ENCODE peak calls at places on chromosomes 6 and 20, in ten cellular contexts. T, O, R, S, W, G, E, U, N and D are unnamed samples.

GRCh38 chr20:8389381-8390368 is 257.6 kb downstream of the PLCB1 start:
- DNase-seq in E (no peak), S (peak; percentile 74), U (no peak), T (peak; percentile 59), G (peak; percentile 42), R (peak; percentile 48), W (peak; percentile 7), O (peak; percentile 72), N (peak; percentile 71), D (no peak)

GRCh38 chr6:62652692-62653328 is 366.8 kb upstream of the KHDRBS2 start:
- DNase-seq in U (no peak), R (peak; percentile 35), W (peak; percentile 16), N (peak; percentile 14), E (no peak), T (peak; percentile 12), O (peak; percentile 36), S (peak; percentile 16), G (peak; percentile 16), D (no peak)

GRCh38 chr6:13762648-13763441 is 51.2 kb upstream of the RANBP9 start:
- DNase-seq in S (peak; percentile 90), G (peak; percentile 94), O (peak; percentile 88), R (peak; percentile 96), N (peak; percentile 93), W (peak; percentile 96), E (peak; percentile 35), U (no peak), T (peak; percentile 90), D (no peak)

GRCh38 chr6:145866449-145867401 is 52.1 kb upstream of the FBXO30 start:
- DNase-seq in W (no peak), T (no peak), U (no peak), E (no peak), G (no peak), S (no peak), N (no peak), R (no peak), O (no peak), D (no peak)

GRCh38 chr6:99151634-99152344 is 197.7 kb downstream of the FAXC start:
- DNase-seq in E (no peak), W (peak; percentile 33), R (peak; percentile 65), G (peak; percentile 23), O (peak; percentile 33), N (peak; percentile 13), S (peak; percentile 8), U (peak; percentile 79), T (peak; percentile 28), D (no peak)

GRCh38 chr6:66435321-66435720 is 728.3 kb upstream of the EYS start:
- DNase-seq in U (no peak), O (peak; percentile 33), R (peak; percentile 14), S (no peak), E (no peak), W (peak; percentile 30), N (no peak), T (no peak), G (no peak), D (no peak)

GRCh38 chr6:87784690-87785089 is 82.7 kb upstream of the AKIRIN2 start:
- DNase-seq in E (no peak), O (no peak), T (no peak), W (no peak), N (no peak), U (no peak), S (no peak), R (no peak), G (no peak), D (no peak)

GRCh38 chr6:46491201-46491788 is at the start of gene RCAN2:
- DNase-seq in G (peak; percentile 25), S (peak; percentile 7), U (peak; percentile 86), N (peak; percentile 26), O (peak; percentile 46), E (peak; percentile 48), R (peak; percentile 50), T (peak; percentile 8), W (peak; percentile 11), D (no peak)

GRCh38 chr6:11042025-11042749 is 1.9 kb downstream of the ELOVL2 start:
- DNase-seq in O (no peak), U (no peak), G (no peak), E (no peak), T (no peak), N (no peak), W (no peak), S (no peak), R (no peak), D (no peak)

GRCh38 chr6:11042750-11043551 is 1.2 kb downstream of the ELOVL2 start:
- DNase-seq in R (peak; percentile 6), W (peak; percentile 15), O (no peak), U (no peak), S (peak; percentile 41), N (peak; percentile 29), T (peak; percentile 44), G (peak; percentile 33), E (no peak), D (no peak)

GRCh38 chr6:11043552-11043960 is 549 bp downstream of the ELOVL2 start:
- DNase-seq in W (no peak), G (no peak), S (no peak), E (no peak), U (peak; percentile 39), N (no peak), R (no peak), O (no peak), T (no peak), D (no peak)

GRCh38 chr6:11043961-11044711 is at the start of gene ELOVL2:
- DNase-seq in E (no peak), O (peak; percentile 13), U (peak; percentile 83), W (no peak), G (peak; percentile 54), R (peak; percentile 48), S (peak; percentile 62), N (peak; percentile 24), T (peak; percentile 61), D (no peak)

DNA sequence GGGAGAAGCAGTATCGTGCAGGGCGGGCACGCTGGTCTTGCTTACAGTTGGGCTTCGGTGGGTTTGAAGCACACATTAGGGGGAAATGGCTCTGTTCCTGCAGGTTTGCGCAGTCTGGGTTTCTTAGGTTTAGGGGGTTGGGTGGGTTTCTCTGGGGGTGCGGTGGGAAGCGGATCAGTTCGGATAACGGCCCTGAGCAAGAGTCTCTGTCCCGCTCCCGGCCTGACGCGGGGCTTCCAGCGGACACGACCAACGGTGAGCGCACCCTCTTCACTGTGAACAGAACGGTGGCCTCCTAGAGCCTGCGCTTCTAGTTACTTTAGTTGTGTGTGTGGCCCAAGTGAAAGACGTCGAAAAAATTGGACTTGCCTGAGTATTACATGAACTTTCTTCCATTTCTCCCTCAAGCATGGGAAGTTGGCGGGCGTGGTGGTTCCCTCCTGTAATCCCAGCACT is 635 bp upstream of the ELOVL2 start:
- DNase-seq in E (no peak), R (no peak), S (no peak), O (no peak), U (no peak), T (no peak), W (no peak), G (no peak), N (no peak), D (no peak)
- TF ChIP-seq CTCF in E (no peak), R (no peak), S (no peak), O (no peak), U (peak; percentile 5), T (no peak), W (no peak), G (no peak), N (no peak), D (no peak)

GRCh38 chr20:4227085-4227821 is 211.9 kb upstream of the RNF24 start:
- DNase-seq in O (peak; percentile 84), E (no peak), N (peak; percentile 47), G (peak; percentile 76), W (peak; percentile 25), U (no peak), R (peak; percentile 53), T (peak; percentile 73), S (peak; percentile 70), D (no peak)
- TF ChIP-seq CTCF in O (peak; percentile 68), E (no peak), N (peak; percentile 57), G (peak; percentile 54), W (peak; percentile 57), U (peak; percentile 35), R (peak; percentile 35), T (peak; percentile 62), S (peak; percentile 58), D (no peak)

GRCh38 chr6:107077710-107078109 is 37.6 kb downstream of the BEND3 start:
- DNase-seq in R (no peak), O (no peak), U (no peak), W (no peak), G (no peak), S (no peak), N (no peak), E (no peak), T (no peak), D (no peak)

GRCh38 chr6:107079429-107079828 is 35.9 kb downstream of the BEND3 start:
- DNase-seq in T (no peak), G (no peak), U (no peak), W (no peak), N (no peak), E (no peak), O (no peak), S (no peak), R (no peak), D (no peak)

GRCh38 chr6:107080036-107080435 is 35.3 kb downstream of the BEND3 start:
- DNase-seq in R (no peak), N (no peak), E (no peak), O (peak; percentile 4), S (no peak), W (no peak), T (no peak), U (no peak), G (no peak), D (no peak)

GRCh38 chr6:107070686-107071085 is 42.7 kb downstream of the MTRES1 start:
- DNase-seq in G (no peak), W (no peak), U (no peak), E (no peak), O (no peak), R (no peak), N (no peak), S (no peak), T (no peak), D (no peak)

GRCh38 chr6:107075951-107076381 is 39.3 kb downstream of the BEND3 start:
- DNase-seq in U (no peak), E (no peak), W (peak; percentile 23), O (peak; percentile 58), S (peak; percentile 59), T (peak; percentile 15), R (no peak), G (peak; percentile 46), N (peak; percentile 27), D (no peak)
- TF ChIP-seq CTCF in U (no peak), E (no peak), W (peak; percentile 55), O (peak; percentile 32), S (no peak), T (peak; percentile 16), R (no peak), G (peak; percentile 17), N (peak; percentile 17), D (no peak)

GRCh38 chr6:28395918-28396317 is 3.6 kb downstream of the ZSCAN12 start:
- DNase-seq in E (no peak), S (no peak), G (no peak), T (no peak), U (no peak), O (no peak), R (no peak), W (no peak), N (no peak), D (no peak)

GRCh38 chr6:28390688-28391087 is 8.9 kb downstream of the ZSCAN12 start:
- DNase-seq in E (no peak), N (no peak), U (no peak), O (no peak), W (no peak), G (no peak), S (no peak), T (no peak), R (no peak), D (no peak)

GRCh38 chr6:28399370-28400121 is at the start of gene ZSCAN12:
- DNase-seq in W (peak; percentile 77), G (peak; percentile 84), O (peak; percentile 90), R (peak; percentile 86), T (peak; percentile 89), S (peak; percentile 93), U (peak; percentile 90), N (peak; percentile 90), E (peak; percentile 17), D (peak; percentile 37)

GRCh38 chr6:28400122-28400451 is 540 bp upstream of the ZSCAN12 start:
- DNase-seq in S (no peak), U (no peak), T (no peak), O (no peak), N (peak; percentile 5), G (no peak), R (no peak), E (no peak), W (no peak), D (no peak)

DNA sequence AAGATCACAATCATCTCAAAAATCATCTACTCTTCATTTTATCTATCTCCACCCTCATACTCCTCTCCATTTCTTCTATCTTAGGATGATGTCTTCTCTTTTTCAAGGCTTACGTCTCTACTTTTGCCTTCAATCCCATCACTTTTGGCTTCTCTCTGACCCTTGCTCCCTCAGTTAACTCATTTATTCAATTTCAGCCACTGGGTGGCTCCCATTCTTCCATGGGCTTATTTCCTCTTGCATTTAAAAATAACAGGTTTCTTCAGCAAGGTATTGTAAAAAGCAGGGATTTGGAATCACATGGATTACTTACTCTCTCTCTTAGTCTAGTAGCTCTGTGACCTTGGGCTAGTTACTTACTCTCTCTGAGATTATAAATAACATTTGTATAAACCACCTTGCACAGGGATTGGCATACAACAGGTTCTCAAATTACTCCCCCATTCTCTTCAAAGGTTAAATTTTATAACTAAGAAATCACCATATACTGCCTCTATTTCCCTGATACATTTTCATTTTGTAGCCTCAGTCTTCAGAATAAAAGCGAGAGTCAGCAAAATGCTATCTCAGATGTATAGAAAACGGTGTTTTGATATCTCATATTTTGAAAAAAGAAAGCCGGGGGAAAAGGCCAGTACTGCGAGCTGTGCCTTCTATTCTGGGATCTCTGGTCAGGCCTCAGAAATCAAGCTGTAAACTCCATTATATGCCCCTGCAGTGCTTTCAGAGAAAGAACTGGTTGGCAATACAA is 5.5 kb downstream of the ZSCAN12 start:
- DNase-seq in S (peak; percentile 33), T (peak; percentile 2), N (peak; percentile 8), O (peak; percentile 17), G (no peak), R (peak; percentile 14), E (no peak), U (no peak), W (no peak), D (no peak)
- TF ChIP-seq CTCF in S (peak; percentile 37), T (peak; percentile 21), N (peak; percentile 32), O (peak; percentile 36), G (peak; percentile 43), R (no peak), E (no peak), U (peak; percentile 24), W (peak; percentile 50), D (no peak)